ENCODE peak calls at places on chromosomes 2 and 18, in four cellular contexts. U is psoas muscle, E is small intestine, A is HCT116. D is an unnamed sample.

GRCh38 chr18:13280066-13280795 is 61.7 kb downstream of the LDLRAD4 start:
- DNase-seq in A (no peak), U (no peak), E (no peak), D (no peak)

GRCh38 chr2:85780316-85781092 is 26.7 kb downstream of the ATOH8 start:
- DNase-seq in A (no peak), U (peak; percentile 89), E (no peak), D (no peak)

GRCh38 chr18:3715223-3716080 is 265.5 kb downstream of the TGIF1 start:
- DNase-seq in E (no peak), A (no peak), U (no peak), D (no peak)

GRCh38 chr2:98932778-98933343 is 3.2 kb downstream of the CRACDL start:
- DNase-seq in U (no peak), E (no peak), A (no peak), D (no peak)

GRCh38 chr18:36829362-36830140 is 624 bp downstream of the KIAA1328 start:
- DNase-seq in E (peak; percentile 35), A (no peak), U (no peak), D (no peak)

GRCh38 chr2:96485350-96485749 is 19.8 kb downstream of the NEURL3 start:
- DNase-seq in E (no peak), A (no peak), U (no peak), D (no peak)

GRCh38 chr18:32769242-32770180 is 3.3 kb downstream of the KLHL14 start:
- DNase-seq in U (peak; percentile 50), A (no peak), E (no peak), D (no peak)

GRCh38 chr18:54229660-54230059 is 5.2 kb upstream of the MBD2 start:
- DNase-seq in U (no peak), E (no peak), A (no peak), D (no peak)

GRCh38 chr2:219919506-219919905 is 292.1 kb downstream of the SLC4A3 start:
- DNase-seq in U (no peak), E (no peak), A (no peak), D (no peak)

GRCh38 chr2:24855703-24856102 is 62.5 kb downstream of the CENPO start:
- DNase-seq in A (no peak), E (no peak), U (peak; percentile 82), D (peak; percentile 57)

GRCh38 chr18:47448956-47449355 is 197.5 kb upstream of the SKOR2 start:
- DNase-seq in E (no peak), A (no peak), U (no peak), D (no peak)

GRCh38 chr2:23363831-23364230 is 21.1 kb upstream of the KLHL29 start:
- DNase-seq in A (no peak), U (no peak), E (no peak), D (no peak)

GRCh38 chr2:213199871-213200270 is 48.5 kb upstream of the IKZF2 start:
- DNase-seq in E (no peak), A (no peak), U (no peak), D (peak; percentile 80)

GRCh38 chr2:11827547-11827946 is 81.1 kb downstream of the LPIN1 start:
- DNase-seq in U (no peak), A (no peak), E (no peak), D (no peak)

GRCh38 chr2:112646102-112646719 is 472 bp downstream of the SLC20A1 start:
- DNase-seq in U (no peak), A (no peak), E (peak; percentile 29), D (no peak)

GRCh38 chr2:161206491-161207032 is 46.3 kb downstream of the TANK start:
- DNase-seq in U (no peak), E (no peak), A (no peak), D (no peak)

GRCh38 chr2:33552758-33553461 is 46.2 kb downstream of the FAM98A start:
- DNase-seq in A (no peak), E (no peak), U (no peak), D (peak; percentile 49)

GRCh38 chr2:81304154-81304830 is 999.7 kb upstream of the LRRTM1 start:
- DNase-seq in A (peak; percentile 85), E (no peak), U (no peak), D (no peak)

GRCh38 chr2:240129311-240129710 is 6.8 kb downstream of the COPS9 start:
- DNase-seq in A (no peak), E (no peak), U (no peak), D (no peak)

GRCh38 chr18:78950386-78950785 is 29.2 kb upstream of the SALL3 start:
- DNase-seq in U (no peak), E (no peak), A (no peak), D (no peak)

GRCh38 chr2:29485631-29486030 is 370.4 kb downstream of the CLIP4 start:
- DNase-seq in U (no peak), A (no peak), E (no peak), D (no peak)

GRCh38 chr18:57737661-57738060 is 65.5 kb downstream of the ATP8B1 start:
- DNase-seq in A (no peak), E (no peak), U (peak; percentile 78), D (peak; percentile 98)

GRCh38 chr18:68387246-68387645 is 327.7 kb downstream of the TMX3 start:
- DNase-seq in E (no peak), A (no peak), U (no peak), D (no peak)

GRCh38 chr2:109382946-109383345 is 230.8 kb downstream of the SEPTIN10 start:
- DNase-seq in E (no peak), A (no peak), U (peak; percentile 81), D (peak; percentile 52)

GRCh38 chr2:55802067-55802466 is 108.4 kb upstream of the PNPT1 start:
- DNase-seq in E (no peak), A (no peak), U (no peak), D (no peak)

GRCh38 chr2:172943992-172944793 is 131.5 kb upstream of the MAP3K20 start:
- DNase-seq in A (no peak), U (no peak), E (no peak), D (no peak)

GRCh38 chr18:10454800-10455550 is 540 bp downstream of the APCDD1 start:
- DNase-seq in A (no peak), E (no peak), U (no peak), D (no peak)

GRCh38 chr2:239118675-239119211 is 270.9 kb downstream of the TWIST2 start:
- DNase-seq in A (no peak), E (no peak), U (no peak), D (no peak)

GRCh38 chr2:158745067-158745865 is 49.9 kb upstream of the DAPL1 start:
- DNase-seq in E (peak; percentile 55), A (peak; percentile 35), U (no peak), D (no peak)

GRCh38 chr2:42663106-42663755 is 94.8 kb downstream of the MTA3 start:
- DNase-seq in E (peak; percentile 74), U (peak; percentile 76), A (peak; percentile 46), D (peak; percentile 37)

GRCh38 chr2:11656671-11657101 is 13.3 kb downstream of the NTSR2 start:
- DNase-seq in A (no peak), U (no peak), E (peak; percentile 29), D (no peak)

GRCh38 chr2:232541195-232541960 is 1.9 kb downstream of the CHRNG start:
- DNase-seq in E (no peak), A (no peak), U (peak; percentile 43), D (no peak)

GRCh38 chr18:9454061-9454703 is 21.1 kb upstream of the RALBP1 start:
- DNase-seq in U (no peak), A (no peak), E (no peak), D (no peak)

GRCh38 chr2:236393581-236393980 is 129.4 kb upstream of the ASB18 start:
- DNase-seq in U (no peak), E (no peak), A (no peak), D (no peak)

GRCh38 chr2:149037851-149038250 is 648 bp upstream of the LYPD6B start:
- DNase-seq in U (no peak), A (peak; percentile 27), E (peak; percentile 63), D (no peak)
- H3K4me3 ChIP-seq in U (no peak overlapping the region), A (peak overlapping the region; percentile 69), E (no peak overlapping the region), D (no peak overlapping the region)

GRCh38 chr18:28175047-28175929 is 1.6 kb downstream of the CDH2 start:
- DNase-seq in U (no peak), A (no peak), E (no peak), D (no peak)
- H3K4me3 ChIP-seq in U (peak overlapping the region; percentile 71), A (no peak overlapping the region), E (no peak overlapping the region), D (peak overlapping the region; percentile 86)

GRCh38 chr18:60686142-60686541 is 313.6 kb upstream of the MC4R start:
- DNase-seq in E (no peak), U (no peak), A (no peak), D (no peak)

DNA sequence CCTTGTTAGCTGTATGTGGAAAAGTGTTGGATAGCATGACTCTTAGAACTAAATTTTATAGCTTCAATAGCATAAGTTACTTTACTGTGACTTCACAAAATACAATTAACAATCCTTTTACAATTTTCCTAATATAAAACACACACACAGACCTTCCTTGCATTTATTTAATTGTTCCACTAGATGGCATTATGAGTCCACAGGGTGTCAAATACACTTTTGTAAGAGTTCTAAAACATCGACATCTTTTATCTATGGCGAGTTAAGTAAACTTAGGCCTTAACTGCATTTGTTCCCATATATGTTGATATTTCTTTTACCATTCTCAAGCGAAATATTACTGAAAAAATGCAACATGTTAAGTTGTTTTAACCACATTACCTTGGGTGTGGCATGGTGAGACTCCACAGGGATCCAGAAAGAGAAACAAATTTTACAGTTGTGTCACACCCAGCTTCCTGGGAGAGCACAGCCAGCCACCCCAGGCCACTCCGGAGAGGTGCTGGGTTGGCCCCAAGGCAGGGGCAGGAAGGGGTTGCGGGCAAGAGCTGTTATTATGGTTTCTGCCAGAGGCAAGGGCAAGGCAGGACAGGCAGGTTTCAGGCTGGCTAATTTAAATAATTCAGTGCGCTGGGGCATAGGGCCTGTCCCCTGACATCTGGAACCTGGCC is 312.4 kb upstream of the MC4R start:
- DNase-seq in A (peak; percentile 19), U (peak; percentile 31), E (peak; percentile 11), D (peak; percentile 3)
- H3K4me3 ChIP-seq in A (no peak overlapping the region), U (no peak overlapping the region), E (no peak overlapping the region), D (no peak overlapping the region)

DNA sequence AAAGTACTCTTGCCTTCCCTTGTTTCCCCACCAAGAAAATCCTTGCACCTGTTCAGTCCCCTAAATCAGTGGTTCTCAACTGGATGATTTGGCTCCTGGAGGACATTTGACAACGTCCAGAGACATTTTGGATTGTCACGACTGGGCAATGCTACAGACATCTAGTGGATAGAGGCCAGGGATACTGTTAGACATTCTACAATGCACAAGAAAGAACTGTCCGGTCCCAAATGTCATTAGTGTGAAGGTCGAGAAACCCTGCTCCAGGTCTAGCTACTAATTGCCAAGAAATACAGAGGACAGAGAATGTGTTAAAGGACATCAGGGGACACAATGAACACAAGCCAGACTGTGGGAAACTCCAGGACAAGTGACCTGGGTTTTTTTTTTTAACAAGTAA is 60.0 kb downstream of the LRP2 start:
- DNase-seq in E (no peak), U (no peak), A (no peak), D (no peak)
- H3K4me3 ChIP-seq in E (no peak overlapping the region), U (no peak overlapping the region), A (no peak overlapping the region), D (no peak overlapping the region)

D was measured in skeletal muscle cell.